ENCODE peak calls at places on chromosomes 7 and 10, in eight cellular contexts. One of them, this sample, is unnamed.

GRCh38 chr7:142795339-142795863 is 24.6 kb downstream of the PRSS2 start:
- DNase-seq in H9: peak; percentile 84
- DNase-seq in stomach: no peak
- DNase-seq in MM.1S: no peak
- DNase-seq in tibial nerve: no peak
- DNase-seq in psoas muscle: no peak
- DNase-seq in mesothelial cell of epicardium: no peak
- DNase-seq in K562: no peak
- DNase-seq in this sample: no peak

GRCh38 chr10:17736223-17736622 is 15.8 kb upstream of the TMEM236 start:
- DNase-seq in tibial nerve: no peak
- DNase-seq in H9: no peak
- DNase-seq in psoas muscle: no peak
- DNase-seq in stomach: no peak
- DNase-seq in MM.1S: no peak
- DNase-seq in mesothelial cell of epicardium: no peak
- DNase-seq in K562: no peak
- DNase-seq in this sample: no peak

GRCh38 chr10:112299456-112299855 is 16.3 kb downstream of the TECTB start:
- DNase-seq in mesothelial cell of epicardium: no peak
- DNase-seq in tibial nerve: no peak
- DNase-seq in K562: no peak
- DNase-seq in H9: no peak
- DNase-seq in stomach: no peak
- DNase-seq in MM.1S: no peak
- DNase-seq in psoas muscle: no peak
- DNase-seq in this sample: no peak

GRCh38 chr10:90813592-90814365 is 44.1 kb downstream of the HTR7 start:
- DNase-seq in stomach: no peak
- DNase-seq in mesothelial cell of epicardium: no peak
- DNase-seq in K562: no peak
- DNase-seq in MM.1S: no peak
- DNase-seq in H9: no peak
- DNase-seq in tibial nerve: no peak
- DNase-seq in psoas muscle: no peak
- DNase-seq in this sample: no peak

GRCh38 chr10:110269641-110270318 is 34.9 kb downstream of the SMNDC1 start:
- DNase-seq in stomach: peak; percentile 28
- DNase-seq in mesothelial cell of epicardium: no peak
- DNase-seq in MM.1S: peak; percentile 28
- DNase-seq in K562: no peak
- DNase-seq in H9: no peak
- DNase-seq in tibial nerve: peak; percentile 44
- DNase-seq in psoas muscle: no peak
- DNase-seq in this sample: no peak

GRCh38 chr10:17644485-17644964 is 574 bp downstream of the STAM start:
- DNase-seq in stomach: no peak
- DNase-seq in MM.1S: peak; percentile 39
- DNase-seq in mesothelial cell of epicardium: no peak
- DNase-seq in K562: peak; percentile 18
- DNase-seq in psoas muscle: no peak
- DNase-seq in tibial nerve: no peak
- DNase-seq in H9: no peak
- DNase-seq in this sample: no peak

GRCh38 chr10:3857318-3857717 is 72.3 kb upstream of the KLF6 start:
- DNase-seq in K562: no peak
- DNase-seq in MM.1S: no peak
- DNase-seq in mesothelial cell of epicardium: no peak
- DNase-seq in tibial nerve: no peak
- DNase-seq in stomach: no peak
- DNase-seq in H9: no peak
- DNase-seq in psoas muscle: no peak
- DNase-seq in this sample: no peak

GRCh38 chr7:157389951-157390730 is 53.3 kb downstream of the DNAJB6 start:
- DNase-seq in K562: no peak
- DNase-seq in psoas muscle: no peak
- DNase-seq in H9: no peak
- DNase-seq in MM.1S: no peak
- DNase-seq in tibial nerve: no peak
- DNase-seq in stomach: no peak
- DNase-seq in mesothelial cell of epicardium: no peak
- DNase-seq in this sample: no peak

GRCh38 chr7:159098424-159098786 is 46.3 kb downstream of the VIPR2 start:
- DNase-seq in H9: peak; percentile 22
- DNase-seq in tibial nerve: no peak
- DNase-seq in psoas muscle: no peak
- DNase-seq in K562: no peak
- DNase-seq in mesothelial cell of epicardium: peak; percentile 19
- DNase-seq in MM.1S: no peak
- DNase-seq in stomach: peak; percentile 5
- DNase-seq in this sample: no peak

GRCh38 chr10:118041316-118041715 is 5.4 kb downstream of the RAB11FIP2 start:
- DNase-seq in tibial nerve: no peak
- DNase-seq in MM.1S: no peak
- DNase-seq in mesothelial cell of epicardium: no peak
- DNase-seq in stomach: no peak
- DNase-seq in H9: no peak
- DNase-seq in psoas muscle: no peak
- DNase-seq in K562: no peak
- DNase-seq in this sample: no peak

GRCh38 chr10:13420532-13421307 is 72.6 kb upstream of the SEPHS1 start:
- DNase-seq in tibial nerve: no peak
- DNase-seq in stomach: no peak
- DNase-seq in H9: no peak
- DNase-seq in mesothelial cell of epicardium: no peak
- DNase-seq in psoas muscle: no peak
- DNase-seq in MM.1S: peak; percentile 28
- DNase-seq in K562: no peak
- DNase-seq in this sample: no peak

GRCh38 chr10:52986120-52986519 is 213.5 kb upstream of the MBL2 start:
- DNase-seq in mesothelial cell of epicardium: no peak
- DNase-seq in H9: no peak
- DNase-seq in stomach: no peak
- DNase-seq in tibial nerve: no peak
- DNase-seq in psoas muscle: no peak
- DNase-seq in MM.1S: no peak
- DNase-seq in K562: no peak
- DNase-seq in this sample: no peak

GRCh38 chr7:47596502-47597202 is 14.7 kb upstream of the TNS3 start:
- DNase-seq in K562: no peak
- DNase-seq in H9: no peak
- DNase-seq in MM.1S: no peak
- DNase-seq in stomach: peak; percentile 40
- DNase-seq in mesothelial cell of epicardium: no peak
- DNase-seq in psoas muscle: peak; percentile 79
- DNase-seq in tibial nerve: no peak
- DNase-seq in this sample: no peak

GRCh38 chr10:117616179-117616578 is 73.6 kb downstream of the EMX2 start:
- DNase-seq in tibial nerve: no peak
- DNase-seq in H9: no peak
- DNase-seq in mesothelial cell of epicardium: no peak
- DNase-seq in MM.1S: no peak
- DNase-seq in psoas muscle: no peak
- DNase-seq in stomach: no peak
- DNase-seq in K562: no peak
- DNase-seq in this sample: no peak

GRCh38 chr7:30755384-30756154 is 3.6 kb downstream of the INMT start:
- DNase-seq in stomach: no peak
- DNase-seq in K562: no peak
- DNase-seq in psoas muscle: peak; percentile 82
- DNase-seq in MM.1S: no peak
- DNase-seq in tibial nerve: no peak
- DNase-seq in H9: no peak
- DNase-seq in mesothelial cell of epicardium: no peak
- DNase-seq in this sample: no peak

GRCh38 chr10:28664369-28664740 is 13.0 kb upstream of the BAMBI start:
- DNase-seq in stomach: no peak
- DNase-seq in mesothelial cell of epicardium: no peak
- DNase-seq in tibial nerve: no peak
- DNase-seq in K562: no peak
- DNase-seq in MM.1S: no peak
- DNase-seq in psoas muscle: no peak
- DNase-seq in H9: no peak
- DNase-seq in this sample: no peak

GRCh38 chr10:5419466-5420094 is 7.2 kb downstream of the NET1 start:
- DNase-seq in stomach: no peak
- DNase-seq in K562: no peak
- DNase-seq in mesothelial cell of epicardium: no peak
- DNase-seq in psoas muscle: no peak
- DNase-seq in H9: no peak
- DNase-seq in tibial nerve: no peak
- DNase-seq in MM.1S: no peak
- DNase-seq in this sample: no peak

GRCh38 chr7:94395141-94396041 is 696 bp downstream of the COL1A2 start:
- DNase-seq in psoas muscle: no peak
- DNase-seq in tibial nerve: peak; percentile 84
- DNase-seq in mesothelial cell of epicardium: no peak
- DNase-seq in stomach: peak; percentile 28
- DNase-seq in K562: peak; percentile 86
- DNase-seq in H9: peak; percentile 61
- DNase-seq in MM.1S: peak; percentile 71
- DNase-seq in this sample: peak; percentile 51

GRCh38 chr10:5461201-5461585 is 38.2 kb downstream of the CALML5 start:
- DNase-seq in tibial nerve: peak; percentile 34
- DNase-seq in K562: no peak
- DNase-seq in stomach: no peak
- DNase-seq in MM.1S: no peak
- DNase-seq in mesothelial cell of epicardium: no peak
- DNase-seq in H9: no peak
- DNase-seq in psoas muscle: no peak
- DNase-seq in this sample: no peak

GRCh38 chr10:112959207-112959838 is 9.3 kb downstream of the TCF7L2 start:
- DNase-seq in mesothelial cell of epicardium: no peak
- DNase-seq in psoas muscle: no peak
- DNase-seq in tibial nerve: no peak
- DNase-seq in K562: no peak
- DNase-seq in MM.1S: no peak
- DNase-seq in stomach: no peak
- DNase-seq in H9: no peak
- DNase-seq in this sample: no peak

GRCh38 chr10:131852161-131852822 is 48.5 kb upstream of the PPP2R2D start:
- DNase-seq in stomach: no peak
- DNase-seq in psoas muscle: peak; percentile 33
- DNase-seq in tibial nerve: no peak
- DNase-seq in K562: no peak
- DNase-seq in mesothelial cell of epicardium: no peak
- DNase-seq in H9: peak; percentile 17
- DNase-seq in MM.1S: no peak
- DNase-seq in this sample: no peak

DNA sequence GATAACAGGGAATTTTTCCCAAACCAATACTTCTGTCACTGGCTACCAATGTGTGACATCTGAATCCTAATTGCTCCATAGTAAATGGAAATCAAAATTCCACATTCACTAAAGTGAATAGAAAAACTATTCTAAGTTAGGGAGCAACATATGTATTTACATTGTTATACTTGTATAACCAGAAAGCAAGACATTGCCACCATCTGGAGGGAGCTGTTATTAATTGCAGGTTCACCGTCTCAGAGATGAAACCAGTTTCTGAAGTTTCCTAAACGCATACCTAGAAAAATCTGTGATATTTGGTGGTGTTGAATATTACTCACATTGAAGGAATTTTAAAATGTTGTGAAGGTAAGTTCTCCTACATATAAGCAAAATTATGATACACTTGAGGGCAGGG is 390.1 kb downstream of the NXPH1 start:
- DNase-seq in H9: no peak
- DNase-seq in mesothelial cell of epicardium: no peak
- DNase-seq in psoas muscle: no peak
- DNase-seq in tibial nerve: no peak
- DNase-seq in MM.1S: no peak
- DNase-seq in K562: no peak
- DNase-seq in stomach: no peak
- DNase-seq in this sample: no peak
- TF ChIP-seq CTCF in H9: peak; percentile 37
- TF ChIP-seq CTCF in mesothelial cell of epicardium: no peak
- TF ChIP-seq CTCF in psoas muscle: no peak
- TF ChIP-seq CTCF in tibial nerve: no peak
- TF ChIP-seq CTCF in MM.1S: no peak
- TF ChIP-seq CTCF in K562: peak; percentile 29
- TF ChIP-seq CTCF in stomach: no peak
- TF ChIP-seq CTCF in this sample: peak; percentile 33

GRCh38 chr7:32680259-32681173 is 185.2 kb downstream of the AVL9 start:
- DNase-seq in stomach: peak; percentile 44
- DNase-seq in K562: no peak
- DNase-seq in MM.1S: no peak
- DNase-seq in mesothelial cell of epicardium: no peak
- DNase-seq in tibial nerve: no peak
- DNase-seq in H9: peak; percentile 71
- DNase-seq in psoas muscle: no peak
- DNase-seq in this sample: no peak
- TF ChIP-seq CTCF in stomach: no peak
- TF ChIP-seq CTCF in K562: no peak
- TF ChIP-seq CTCF in MM.1S: no peak
- TF ChIP-seq CTCF in mesothelial cell of epicardium: no peak
- TF ChIP-seq CTCF in tibial nerve: no peak
- TF ChIP-seq CTCF in H9: no peak
- TF ChIP-seq CTCF in psoas muscle: no peak
- TF ChIP-seq CTCF in this sample: no peak

GRCh38 chr7:45625067-45625466 is 50.9 kb downstream of the ADCY1 start:
- DNase-seq in K562: no peak
- DNase-seq in H9: no peak
- DNase-seq in MM.1S: no peak
- DNase-seq in stomach: no peak
- DNase-seq in tibial nerve: no peak
- DNase-seq in psoas muscle: no peak
- DNase-seq in mesothelial cell of epicardium: no peak
- DNase-seq in this sample: no peak

GRCh38 chr7:45623740-45624391 is 49.7 kb downstream of the ADCY1 start:
- DNase-seq in psoas muscle: no peak
- DNase-seq in mesothelial cell of epicardium: no peak
- DNase-seq in MM.1S: no peak
- DNase-seq in tibial nerve: no peak
- DNase-seq in stomach: no peak
- DNase-seq in K562: no peak
- DNase-seq in H9: no peak
- DNase-seq in this sample: no peak

GRCh38 chr7:45624392-45624760 is 50.2 kb downstream of the ADCY1 start:
- DNase-seq in psoas muscle: no peak
- DNase-seq in mesothelial cell of epicardium: no peak
- DNase-seq in stomach: no peak
- DNase-seq in MM.1S: no peak
- DNase-seq in tibial nerve: no peak
- DNase-seq in H9: no peak
- DNase-seq in K562: no peak
- DNase-seq in this sample: no peak

GRCh38 chr7:45623157-45623556 is 49.0 kb downstream of the ADCY1 start:
- DNase-seq in stomach: no peak
- DNase-seq in H9: no peak
- DNase-seq in tibial nerve: no peak
- DNase-seq in mesothelial cell of epicardium: no peak
- DNase-seq in K562: no peak
- DNase-seq in psoas muscle: no peak
- DNase-seq in MM.1S: no peak
- DNase-seq in this sample: no peak

GRCh38 chr7:45622058-45622457 is 47.9 kb downstream of the ADCY1 start:
- DNase-seq in MM.1S: no peak
- DNase-seq in mesothelial cell of epicardium: no peak
- DNase-seq in H9: no peak
- DNase-seq in K562: no peak
- DNase-seq in stomach: no peak
- DNase-seq in psoas muscle: no peak
- DNase-seq in tibial nerve: no peak
- DNase-seq in this sample: no peak
- TF ChIP-seq CTCF in MM.1S: no peak
- TF ChIP-seq CTCF in mesothelial cell of epicardium: no peak
- TF ChIP-seq CTCF in H9: no peak
- TF ChIP-seq CTCF in K562: no peak
- TF ChIP-seq CTCF in stomach: no peak
- TF ChIP-seq CTCF in psoas muscle: no peak
- TF ChIP-seq CTCF in tibial nerve: no peak
- TF ChIP-seq CTCF in this sample: no peak

GRCh38 chr7:55776196-55776595 is 86.4 kb downstream of the SEPTIN14 start:
- DNase-seq in stomach: no peak
- DNase-seq in MM.1S: no peak
- DNase-seq in K562: no peak
- DNase-seq in H9: no peak
- DNase-seq in tibial nerve: no peak
- DNase-seq in mesothelial cell of epicardium: no peak
- DNase-seq in psoas muscle: no peak
- DNase-seq in this sample: no peak
- TF ChIP-seq CTCF in stomach: no peak
- TF ChIP-seq CTCF in MM.1S: no peak
- TF ChIP-seq CTCF in K562: no peak
- TF ChIP-seq CTCF in H9: no peak
- TF ChIP-seq CTCF in tibial nerve: no peak
- TF ChIP-seq CTCF in mesothelial cell of epicardium: no peak
- TF ChIP-seq CTCF in psoas muscle: no peak
- TF ChIP-seq CTCF in this sample: no peak